ENCODE peak calls at places on chromosomes 16 and 17, in nine cellular contexts. T, H, U, P, C, D, V, J and R are unnamed samples.

GRCh38 chr16:69270395-69270794 is 40.8 kb upstream of the VPS4A start:
- DNase-seq in T (no peak), H (no peak), U (no peak), P (no peak), C (no peak), D (no peak), V (no peak), J (no peak), R (no peak)

GRCh38 chr17:45227631-45228120 is 6.0 kb downstream of the FMNL1 start:
- DNase-seq in T (no peak), H (no peak), U (no peak), P (no peak), C (no peak), D (no peak), V (peak), J (no peak), R (peak)

GRCh38 chr16:65244811-65245210 is 122.9 kb upstream of the CDH11 start:
- DNase-seq in T (no peak), H (no peak), U (no peak), P (no peak), C (no peak), D (no peak), V (no peak), J (no peak), R (no peak)

GRCh38 chr17:60628252-60628889 is 28.4 kb downstream of the PPM1D start:
- DNase-seq in T (no peak), H (no peak), U (no peak), P (no peak), C (no peak), D (no peak), V (no peak), J (no peak), R (no peak)

GRCh38 chr17:10186771-10187425 is 11.5 kb downstream of the GAS7 start:
- DNase-seq in T (no peak), H (no peak), U (peak), P (no peak), C (no peak), D (no peak), V (no peak), J (no peak), R (no peak)

GRCh38 chr16:55401036-55401435 is 77.0 kb downstream of the IRX6 start:
- DNase-seq in T (no peak), H (no peak), U (no peak), P (no peak), C (no peak), D (no peak), V (no peak), J (no peak), R (no peak)

GRCh38 chr17:63960430-63960829 is 12.3 kb downstream of the SCN4A start:
- DNase-seq in T (no peak), H (no peak), U (no peak), P (no peak), C (no peak), D (no peak), V (no peak), J (no peak), R (no peak)

GRCh38 chr17:43905400-43905984 is 1.8 kb downstream of the MPP2 start:
- DNase-seq in T (no peak), H (no peak), U (no peak), P (no peak), C (no peak), D (no peak), V (no peak), J (no peak), R (no peak)

GRCh38 chr17:47009759-47010594 is 30.9 kb upstream of the RPRML start:
- DNase-seq in T (peak), H (no peak), U (no peak), P (no peak), C (no peak), D (no peak), V (no peak), J (no peak), R (no peak)

GRCh38 chr17:76473541-76473985 is 6.2 kb downstream of the AANAT start:
- DNase-seq in T (no peak), H (no peak), U (no peak), P (no peak), C (no peak), D (no peak), V (peak), J (no peak), R (peak)

DNA sequence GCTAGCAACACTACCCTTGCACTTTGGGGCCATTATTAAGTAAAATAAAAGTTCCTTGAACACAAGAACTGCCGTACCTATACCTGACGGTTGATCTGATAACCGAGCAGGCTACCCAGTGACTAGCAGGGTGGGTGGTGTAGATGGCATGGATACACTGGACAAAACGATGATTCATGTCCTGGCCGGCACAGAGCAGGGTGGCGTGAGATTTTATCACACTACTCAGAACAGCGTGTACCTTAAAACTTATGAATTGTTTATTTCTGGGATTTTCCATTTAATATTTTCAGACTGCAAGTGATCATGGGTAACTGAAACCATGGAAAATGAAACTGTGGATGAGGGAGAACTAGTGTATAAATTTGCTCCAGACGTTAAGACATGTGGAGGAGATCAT is 41.0 kb upstream of the MSI2 start:
- DNase-seq in T (no peak), H (no peak), U (no peak), P (no peak), C (no peak), D (no peak), V (no peak), J (no peak), R (no peak)
- H3K27ac ChIP-seq in T (no peak), H (no peak), U (no peak), P (no peak), C (no peak), D (no peak), V (no peak), J (no peak), R (no peak)

GRCh38 chr17:80826955-80827645 is 164.5 kb upstream of the CHMP6 start:
- DNase-seq in T (no peak), H (no peak), U (peak), P (no peak), C (no peak), D (no peak), V (no peak), J (peak), R (peak)
- H3K27ac ChIP-seq in T (peak), H (no peak), U (no peak), P (no peak), C (no peak), D (peak), V (no peak), J (peak), R (no peak)

DNA sequence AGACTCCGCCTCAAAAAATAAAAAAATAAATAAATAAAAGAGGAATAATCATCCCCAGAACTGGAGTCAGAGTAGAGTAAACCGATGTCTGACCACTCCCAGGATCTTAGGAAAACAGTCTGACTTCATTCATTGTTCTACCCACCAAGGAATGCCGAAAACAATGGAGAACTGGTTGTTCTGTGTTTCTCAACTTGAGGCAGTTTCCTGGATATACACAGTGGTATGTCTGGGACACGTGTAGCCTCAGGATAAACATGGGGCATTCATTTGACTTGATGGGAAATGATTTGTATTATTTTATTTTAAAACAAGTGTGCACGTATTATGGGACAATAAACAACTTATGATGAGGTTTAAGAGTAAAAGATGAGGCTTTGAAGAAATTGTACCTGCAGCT is 32.8 kb upstream of the PAFAH1B1 start:
- DNase-seq in T (no peak), H (no peak), U (no peak), P (no peak), C (no peak), D (no peak), V (no peak), J (no peak), R (no peak)
- H3K27ac ChIP-seq in T (peak), H (no peak), U (no peak), P (no peak), C (no peak), D (no peak), V (no peak), J (no peak), R (no peak)

GRCh38 chr17:65817951-65818350 is 256.5 kb upstream of the AXIN2 start:
- DNase-seq in T (no peak), H (no peak), U (no peak), P (no peak), C (no peak), D (no peak), V (no peak), J (no peak), R (no peak)
- H3K27ac ChIP-seq in T (no peak), H (no peak), U (no peak), P (no peak), C (no peak), D (no peak), V (no peak), J (no peak), R (no peak)

DNA sequence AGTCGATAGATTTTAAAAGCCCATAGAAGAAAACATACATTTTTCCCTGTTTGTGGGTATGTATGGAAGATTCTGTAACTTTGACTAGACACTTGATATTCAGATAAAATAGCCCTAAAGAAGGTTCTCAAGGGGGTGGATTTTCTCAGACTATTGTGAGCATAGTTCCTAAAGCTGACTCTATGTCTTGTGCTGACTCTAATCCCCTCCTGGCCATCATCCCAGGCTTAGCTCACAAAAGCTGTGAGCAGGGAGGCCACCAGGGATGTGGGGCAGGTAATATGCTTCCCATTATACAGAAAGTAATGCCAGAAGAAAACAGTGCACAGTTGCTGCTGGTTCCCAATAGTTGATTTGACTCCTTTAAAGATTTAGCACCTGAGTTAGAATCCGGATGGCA is 32.0 kb downstream of the CDH13 start:
- DNase-seq in T (no peak), H (no peak), U (no peak), P (no peak), C (no peak), D (no peak), V (no peak), J (no peak), R (no peak)
- H3K27ac ChIP-seq in T (no peak), H (no peak), U (no peak), P (no peak), C (no peak), D (no peak), V (no peak), J (no peak), R (no peak)

GRCh38 chr17:55267777-55268648 is 3.3 kb downstream of the HLF start:
- DNase-seq in T (no peak), H (no peak), U (no peak), P (no peak), C (no peak), D (no peak), V (no peak), J (no peak), R (peak)

GRCh38 chr17:55269894-55270293 is 5.1 kb downstream of the HLF start:
- DNase-seq in T (no peak), H (no peak), U (no peak), P (no peak), C (no peak), D (no peak), V (no peak), J (no peak), R (no peak)

GRCh38 chr17:55271223-55271571 is 6.4 kb downstream of the HLF start:
- DNase-seq in T (no peak), H (no peak), U (no peak), P (no peak), C (no peak), D (no peak), V (no peak), J (no peak), R (no peak)

GRCh38 chr17:55266958-55267688 is 2.4 kb downstream of the HLF start:
- DNase-seq in T (no peak), H (no peak), U (no peak), P (no peak), C (no peak), D (no peak), V (no peak), J (peak), R (no peak)

GRCh38 chr17:55268649-55269480 is 4.1 kb downstream of the HLF start:
- DNase-seq in T (no peak), H (no peak), U (no peak), P (no peak), C (no peak), D (no peak), V (no peak), J (no peak), R (no peak)
- H3K27ac ChIP-seq in T (peak), H (no peak), U (peak), P (no peak), C (peak), D (peak), V (no peak), J (peak), R (peak)

DNA sequence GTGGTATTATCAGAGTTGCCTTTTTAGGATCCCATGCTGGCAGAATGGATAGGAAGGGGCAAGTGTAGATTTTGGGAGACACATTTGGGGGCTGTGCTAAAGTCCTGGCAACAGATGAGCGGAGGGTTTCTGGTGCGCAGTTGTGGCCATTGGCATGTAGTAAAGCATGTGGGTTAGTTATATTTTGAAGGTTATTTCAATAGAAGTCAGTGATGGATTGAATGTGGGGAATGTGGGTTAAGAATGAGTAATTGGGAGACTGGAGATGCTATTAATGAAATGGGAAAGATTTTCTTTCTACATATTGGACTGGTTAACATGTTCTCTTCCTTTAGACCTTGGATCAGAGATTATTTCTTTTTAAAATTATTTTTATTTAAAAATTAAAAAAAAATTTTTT is 10.0 kb downstream of the DUS2 start:
- DNase-seq in T (no peak), H (no peak), U (peak), P (no peak), C (no peak), D (no peak), V (no peak), J (no peak), R (no peak)
- H3K27ac ChIP-seq in T (no peak), H (no peak), U (no peak), P (no peak), C (no peak), D (no peak), V (no peak), J (no peak), R (no peak)

GRCh38 chr17:1995321-1996242 is 29.6 kb downstream of the RTN4RL1 start:
- DNase-seq in T (no peak), H (no peak), U (no peak), P (no peak), C (no peak), D (peak), V (no peak), J (no peak), R (no peak)

GRCh38 chr17:1994707-1995106 is 30.4 kb downstream of the RTN4RL1 start:
- DNase-seq in T (no peak), H (no peak), U (no peak), P (no peak), C (no peak), D (no peak), V (no peak), J (no peak), R (no peak)

GRCh38 chr17:1997146-1997586 is 28.0 kb downstream of the RTN4RL1 start:
- DNase-seq in T (no peak), H (peak), U (no peak), P (no peak), C (no peak), D (peak), V (no peak), J (no peak), R (no peak)

GRCh38 chr17:1997587-1998425 is 27.3 kb downstream of the RTN4RL1 start:
- DNase-seq in T (no peak), H (peak), U (peak), P (no peak), C (peak), D (peak), V (peak), J (no peak), R (peak)

GRCh38 chr17:1996243-1997145 is 28.6 kb downstream of the RTN4RL1 start:
- DNase-seq in T (peak), H (no peak), U (no peak), P (no peak), C (no peak), D (peak), V (no peak), J (no peak), R (no peak)
- H3K27ac ChIP-seq in T (no peak), H (no peak), U (no peak), P (no peak), C (no peak), D (peak), V (peak), J (no peak), R (no peak)